ENCODE peak calls at places on chromosomes 4 and X, in four cellular contexts. K is WTC11, H is body of pancreas, O is ACHN. M is an unnamed sample.

GRCh38 chr4:175891863-175892262 is 79.8 kb upstream of the GPM6A start:
- DNase-seq in K (no peak), H (no peak), O (peak), M (peak)

GRCh38 chrX:82945332-82945731 is 562.8 kb upstream of the POU3F4 start:
- DNase-seq in K (no peak), H (no peak), O (no peak), M (no peak)

GRCh38 chr4:141046255-141046654 is 87.0 kb downstream of the RNF150 start:
- DNase-seq in K (no peak), H (no peak), O (no peak), M (peak)

GRCh38 chrX:38768079-38768478 is 33.2 kb upstream of the MID1IP1 start:
- DNase-seq in K (no peak), H (peak), O (peak), M (peak)

GRCh38 chr4:6134612-6135220 is 65.6 kb downstream of the JAKMIP1 start:
- DNase-seq in K (no peak), H (no peak), O (peak), M (no peak)

GRCh38 chr4:122450847-122451246 is 5.7 kb downstream of the IL2 start:
- DNase-seq in K (peak), H (no peak), O (peak), M (peak)

GRCh38 chr4:182434720-182435119 is 191.5 kb downstream of the TENM3 start:
- DNase-seq in K (no peak), H (no peak), O (no peak), M (no peak)

GRCh38 chr4:157854819-157855218 is 318.0 kb downstream of the GASK1B start:
- DNase-seq in K (no peak), H (no peak), O (no peak), M (no peak)

GRCh38 chrX:154473683-154474082 is 5.4 kb downstream of the LAGE3 start:
- DNase-seq in K (no peak), H (no peak), O (no peak), M (no peak)

GRCh38 chr4:83631066-83631465 is 95.2 kb downstream of the GPAT3 start:
- DNase-seq in K (no peak), H (no peak), O (no peak), M (no peak)

GRCh38 chrX:154046262-154046771 is 26.6 kb upstream of the IRAK1 start:
- DNase-seq in K (no peak), H (no peak), O (no peak), M (peak)

GRCh38 chr4:138573246-138573645 is 331.1 kb upstream of the SLC7A11 start:
- DNase-seq in K (no peak), H (no peak), O (no peak), M (peak)

GRCh38 chrX:151631822-151632221 is 63.4 kb upstream of the PRRG3 start:
- DNase-seq in K (no peak), H (no peak), O (no peak), M (no peak)

GRCh38 chr4:150769845-150770244 is 187.9 kb downstream of the MAB21L2 start:
- DNase-seq in K (no peak), H (no peak), O (peak), M (no peak)

GRCh38 chr4:142264961-142265360 is 581.1 kb downstream of the INPP4B start:
- DNase-seq in K (no peak), H (no peak), O (no peak), M (peak)